ENCODE peak calls at places on chromosomes 5 and 9, in five cellular contexts. Q is CD8-positive, alpha-beta memory T cell; L is MM.1S; G is effector memory CD4-positive, alpha-beta T cell; P is Caco-2. Y is an unnamed sample.

GRCh38 chr5:74064911-74065310 is 438.9 kb downstream of the ARHGEF28 start:
- DNase-seq in L (no peak), G (no peak), P (no peak), Q (no peak), Y (no peak)

GRCh38 chr5:76874088-76874581 is 24.3 kb downstream of the S100Z start:
- DNase-seq in L (peak; percentile 90), Q (no peak), P (no peak), G (no peak), Y (no peak)

GRCh38 chr5:97452646-97453045 is 269.6 kb upstream of the RIOK2 start:
- DNase-seq in G (no peak), L (no peak), P (no peak), Q (no peak), Y (no peak)

GRCh38 chr5:137405393-137405792 is 93.7 kb downstream of the SPOCK1 start:
- DNase-seq in Q (no peak), L (no peak), P (no peak), G (no peak), Y (no peak)

GRCh38 chr5:52895070-52895469 is 94.1 kb upstream of the ITGA2 start:
- DNase-seq in L (no peak), P (no peak), Q (no peak), G (no peak), Y (no peak)

GRCh38 chr5:168946363-168946762 is 354.6 kb downstream of the SLIT3 start:
- DNase-seq in P (peak; percentile 58), L (no peak), G (no peak), Q (no peak), Y (no peak)

GRCh38 chr5:140833993-140834392 is at the start of gene PCDHA7:
- DNase-seq in L (no peak), P (no peak), Q (no peak), G (no peak), Y (no peak)

GRCh38 chr5:171622010-171622409 is 163.6 kb upstream of the SMIM23 start:
- DNase-seq in L (no peak), P (no peak), Q (no peak), G (no peak), Y (no peak)

GRCh38 chr9:78866228-78867132 is 569.6 kb downstream of the PSAT1 start:
- DNase-seq in L (no peak), G (no peak), Q (no peak), P (peak; percentile 35), Y (no peak)

GRCh38 chr5:128403350-128403749 is 134.7 kb downstream of the FBN2 start:
- DNase-seq in L (no peak), P (no peak), Q (no peak), G (no peak), Y (no peak)

GRCh38 chr5:15927710-15928380 is 251.7 kb downstream of the MARCHF11 start:
- DNase-seq in P (no peak), G (no peak), L (no peak), Q (no peak), Y (peak; percentile 80)

GRCh38 chr9:90099262-90099982 is 494.6 kb downstream of the GADD45G start:
- DNase-seq in L (peak; percentile 13), Q (no peak), G (no peak), P (no peak), Y (no peak)

GRCh38 chr5:43711496-43711895 is 108.5 kb downstream of the NNT start:
- DNase-seq in Q (no peak), G (no peak), P (no peak), L (no peak), Y (no peak)

GRCh38 chr5:151585970-151586369 is 5.2 kb downstream of the FAT2 start:
- DNase-seq in Q (no peak), P (no peak), G (no peak), L (no peak), Y (no peak)

GRCh38 chr9:34980181-34980761 is 9.3 kb upstream of the DNAJB5 start:
- DNase-seq in L (no peak), P (no peak), Q (no peak), G (no peak), Y (no peak)

GRCh38 chr9:27355166-27355565 is 58.2 kb upstream of the EQTN start:
- DNase-seq in L (no peak), P (no peak), Q (no peak), G (no peak), Y (no peak)

GRCh38 chr5:135155616-135156214 is 121.7 kb upstream of the PITX1 start:
- DNase-seq in P (no peak), Q (no peak), L (no peak), G (no peak), Y (no peak)

GRCh38 chr5:54018438-54018837 is 291.9 kb downstream of the ARL15 start:
- DNase-seq in G (no peak), P (no peak), Q (no peak), L (no peak), Y (no peak)

DNA sequence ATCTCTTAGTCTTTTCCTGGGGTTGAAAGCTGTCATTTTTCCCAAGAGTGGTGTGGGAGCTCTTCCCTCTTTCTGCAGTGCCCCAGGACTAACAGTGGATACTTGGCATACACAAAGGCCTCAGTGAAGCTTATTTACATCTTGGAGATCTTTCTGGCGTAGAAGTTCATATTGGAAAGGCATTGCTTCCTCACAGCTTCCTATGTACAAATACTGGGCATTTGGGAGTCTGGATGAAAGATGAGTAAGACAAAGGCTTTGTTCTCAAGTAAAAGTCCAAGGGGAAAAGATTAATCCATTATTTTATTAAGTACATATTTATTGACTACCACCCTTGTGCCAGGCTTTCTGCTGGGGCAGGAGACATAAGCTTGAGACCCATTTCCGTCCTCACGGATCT is 22.0 kb downstream of the MAP3K1 start:
- DNase-seq in Q (no peak), P (no peak), G (no peak), L (no peak), Y (no peak)
- H3K4me1 ChIP-seq in Q (peaks cover 79% of the 10 kb centered on the region), P (peaks cover 52% of the 10 kb centered on the region), G (peaks cover 70% of the 10 kb centered on the region), L (peaks cover 48% of the 10 kb centered on the region), Y (peaks cover 68% of the 10 kb centered on the region)

GRCh38 chr9:71847892-71848291 is 63.1 kb downstream of the ABHD17B start:
- DNase-seq in P (no peak), Q (no peak), G (no peak), L (no peak), Y (no peak)
- H3K4me1 ChIP-seq in P (no peaks in the 10 kb centered on the region), Q (no peaks in the 10 kb centered on the region), G (no peaks in the 10 kb centered on the region), L (no peaks in the 10 kb centered on the region), Y (no peaks in the 10 kb centered on the region)

DNA sequence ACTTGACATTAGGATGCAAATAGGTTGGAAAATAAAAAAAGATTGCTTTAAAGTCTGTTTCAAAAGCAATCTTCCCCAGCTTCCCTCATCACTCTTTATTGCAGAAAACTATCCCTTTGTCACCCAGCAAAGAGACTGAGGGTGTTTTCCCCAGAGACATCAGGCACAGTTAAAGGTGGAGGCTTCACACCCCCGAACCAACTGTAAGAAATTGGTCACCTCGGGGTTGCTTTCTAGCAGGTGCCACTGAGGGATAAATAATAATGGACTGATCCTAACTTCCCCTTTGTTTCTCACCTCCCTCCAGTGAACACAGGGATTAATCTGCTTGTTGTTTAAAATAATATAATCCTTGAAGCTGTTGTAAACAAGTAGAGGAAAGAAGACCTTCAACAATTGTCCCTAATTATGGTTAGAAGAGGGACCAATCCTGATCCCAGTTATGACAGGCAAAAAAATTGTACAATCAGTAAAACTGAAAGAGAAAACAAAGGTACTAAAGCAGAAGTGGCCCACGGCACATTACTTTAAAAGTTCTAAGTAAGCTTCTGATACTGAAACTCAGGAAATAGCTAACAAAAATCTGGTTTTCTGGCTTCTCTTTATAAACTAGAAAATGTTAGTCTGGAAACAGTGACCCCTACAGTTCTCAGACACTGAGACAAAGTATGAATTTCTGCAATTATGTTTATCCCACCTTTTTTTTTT is 6.6 kb upstream of the PCSK1 start:
- DNase-seq in G (no peak), Q (no peak), P (no peak), L (peak; percentile 93), Y (no peak)
- H3K4me1 ChIP-seq in G (no peaks in the 10 kb centered on the region), Q (no peaks in the 10 kb centered on the region), P (no peaks in the 10 kb centered on the region), L (peaks cover 17% of the 10 kb centered on the region), Y (no peaks in the 10 kb centered on the region)

GRCh38 chr9:121267689-121268597 is at the start of gene GSN:
- DNase-seq in P (peak; percentile 74), L (peak; percentile 49), Q (peak; percentile 21), G (peak; percentile 22), Y (peak; percentile 88)

GRCh38 chr9:121269030-121269887 is 1.3 kb downstream of the GSN start:
- DNase-seq in P (no peak), G (no peak), Q (no peak), L (no peak), Y (no peak)

GRCh38 chr9:121268598-121269029 is 652 bp downstream of the GSN start:
- DNase-seq in L (no peak), G (no peak), P (no peak), Q (no peak), Y (no peak)

GRCh38 chr9:121266906-121267650 is 884 bp upstream of the GSN start:
- DNase-seq in G (no peak), Q (no peak), L (no peak), P (no peak), Y (no peak)

GRCh38 chr9:121266356-121266755 is 1.6 kb upstream of the GSN start:
- DNase-seq in G (no peak), Q (no peak), P (no peak), L (no peak), Y (no peak)
- H3K4me1 ChIP-seq in G (peaks cover 10% of the 10 kb centered on the region), Q (peaks cover 14% of the 10 kb centered on the region), P (peaks cover 24% of the 10 kb centered on the region), L (no peaks in the 10 kb centered on the region), Y (peaks cover 57% of the 10 kb centered on the region)

DNA sequence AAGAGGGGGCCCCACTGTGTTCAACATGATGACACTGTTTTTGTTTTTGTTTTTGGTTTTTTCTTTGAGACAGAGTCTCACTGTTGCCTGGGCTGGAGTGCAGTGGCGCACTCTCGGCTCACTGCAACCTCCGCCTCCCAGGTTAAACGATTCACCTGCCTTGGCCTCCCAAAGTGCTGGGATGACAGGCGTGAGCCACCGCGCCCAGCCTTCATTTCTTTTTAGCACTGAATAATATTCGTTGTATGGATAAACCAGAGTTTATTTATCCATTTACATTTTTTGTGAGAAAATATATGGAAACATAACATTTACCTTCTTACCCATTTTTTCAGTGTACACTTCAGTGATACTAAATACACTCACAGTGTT is 4.2 kb downstream of the CARD19 start:
- DNase-seq in G (no peak), Q (no peak), L (no peak), P (no peak), Y (peak; percentile 8)
- H3K4me1 ChIP-seq in G (peaks cover 35% of the 10 kb centered on the region), Q (peaks cover 51% of the 10 kb centered on the region), L (peaks cover 8% of the 10 kb centered on the region), P (peaks cover 7% of the 10 kb centered on the region), Y (peaks cover 53% of the 10 kb centered on the region)